ENCODE peak calls at places on chromosomes 13 and 19, in ten cellular contexts. R is cardiac muscle cell; M is SK-N-SH; U is aorta; C is hepatocyte; T is effector memory CD4-positive, alpha-beta T cell; A is transverse colon; Z is tibial nerve; J is heart left ventricle; Y is fibroblast of lung. G is an unnamed sample. For H3K4me1, the result is how much of the 10 kb centered on the place peaks cover.

GRCh38 chr19:18557474-18558201 is at the start of gene KXD1:
- DNase-seq in R (peak), M (peak), U (peak), C (peak), T (peak), A (peak), Z (peak), J (peak), Y (peak), G (peak)

GRCh38 chr19:38929929-38930775 is at the start of gene SARS2:
- DNase-seq in R (peak), M (peak), U (peak), C (peak), T (peak), A (peak), Z (peak), J (peak), Y (peak), G (peak)

GRCh38 chr13:101738336-101738735 is 285.9 kb downstream of the ITGBL1 start:
- DNase-seq in R (no peak), M (no peak), U (no peak), C (no peak), T (no peak), A (no peak), Z (no peak), J (no peak), Y (no peak), G (no peak)

GRCh38 chr19:54517483-54517882 is 14.9 kb downstream of the LAIR2 start:
- DNase-seq in R (peak), M (no peak), U (no peak), C (peak), T (peak), A (peak), Z (no peak), J (peak), Y (peak), G (peak)

GRCh38 chr19:10773969-10774368 is 56.1 kb downstream of the DNM2 start:
- DNase-seq in R (no peak), M (no peak), U (no peak), C (no peak), T (no peak), A (no peak), Z (no peak), J (no peak), Y (no peak), G (no peak)

GRCh38 chr13:106678646-106679045 is 110.7 kb upstream of the ARGLU1 start:
- DNase-seq in R (no peak), M (no peak), U (no peak), C (no peak), T (no peak), A (no peak), Z (no peak), J (no peak), Y (no peak), G (no peak)

GRCh38 chr13:23583491-23583890 is 13.3 kb downstream of the TNFRSF19 start:
- DNase-seq in R (no peak), M (no peak), U (no peak), C (no peak), T (no peak), A (no peak), Z (no peak), J (no peak), Y (no peak), G (no peak)

GRCh38 chr19:23528376-23528775 is 133.1 kb upstream of the ZNF91 start:
- DNase-seq in R (no peak), M (no peak), U (no peak), C (no peak), T (no peak), A (no peak), Z (no peak), J (no peak), Y (no peak), G (no peak)

GRCh38 chr19:13692096-13692495 is 72.2 kb upstream of the MRI1 start:
- DNase-seq in R (no peak), M (no peak), U (no peak), C (no peak), T (no peak), A (no peak), Z (no peak), J (no peak), Y (peak), G (no peak)

GRCh38 chr13:67437246-67437645 is 207.1 kb upstream of the PCDH9 start:
- DNase-seq in R (no peak), M (no peak), U (no peak), C (no peak), T (no peak), A (no peak), Z (no peak), J (no peak), Y (no peak), G (no peak)

GRCh38 chr13:112065521-112065866 is 1.5 kb upstream of the SOX1 start:
- DNase-seq in R (no peak), M (no peak), U (no peak), C (no peak), T (no peak), A (no peak), Z (no peak), J (no peak), Y (no peak), G (no peak)

GRCh38 chr13:21328201-21328600 is 130.9 kb downstream of the ZDHHC20 start:
- DNase-seq in R (peak), M (no peak), U (no peak), C (no peak), T (no peak), A (no peak), Z (no peak), J (no peak), Y (no peak), G (no peak)

GRCh38 chr13:41533266-41533665 is 75.9 kb downstream of the RGCC start:
- DNase-seq in R (no peak), M (no peak), U (no peak), C (no peak), T (no peak), A (no peak), Z (no peak), J (no peak), Y (no peak), G (no peak)

GRCh38 chr13:65260938-65261880 is 1968.9 kb downstream of the PCDH9 start:
- DNase-seq in R (no peak), M (no peak), U (no peak), C (no peak), T (no peak), A (no peak), Z (no peak), J (no peak), Y (no peak), G (no peak)

GRCh38 chr13:107518292-107518691 is 697.0 kb downstream of the LIG4 start:
- DNase-seq in R (peak), M (no peak), U (no peak), C (peak), T (no peak), A (no peak), Z (no peak), J (no peak), Y (peak), G (no peak)

GRCh38 chr13:41813426-41813825 is 147.5 kb downstream of the VWA8 start:
- DNase-seq in R (no peak), M (no peak), U (no peak), C (no peak), T (no peak), A (no peak), Z (no peak), J (no peak), Y (peak), G (no peak)

GRCh38 chr13:99307648-99308339 is 595 bp upstream of the GPR183 start:
- DNase-seq in R (peak), M (no peak), U (no peak), C (peak), T (no peak), A (peak), Z (no peak), J (no peak), Y (peak), G (peak)

GRCh38 chr19:52689804-52690394 is 44.9 kb downstream of the ZNF611 start:
- DNase-seq in R (peak), M (peak), U (peak), C (peak), T (no peak), A (peak), Z (peak), J (peak), Y (no peak), G (peak)

GRCh38 chr13:100363874-100364273 is 224.7 kb downstream of the GGACT start:
- DNase-seq in R (no peak), M (no peak), U (no peak), C (no peak), T (no peak), A (no peak), Z (no peak), J (no peak), Y (peak), G (no peak)

GRCh38 chr13:94232161-94232560 is 247.3 kb downstream of the DCT start:
- DNase-seq in R (no peak), M (no peak), U (no peak), C (no peak), T (no peak), A (no peak), Z (no peak), J (no peak), Y (no peak), G (peak)

GRCh38 chr19:31350693-31351211 is 1.5 kb upstream of the TSHZ3 start:
- DNase-seq in R (peak), M (peak), U (peak), C (peak), T (no peak), A (peak), Z (no peak), J (peak), Y (peak), G (peak)

GRCh38 chr13:48630791-48631190 is 22.9 kb upstream of the CYSLTR2 start:
- DNase-seq in R (no peak), M (no peak), U (no peak), C (no peak), T (no peak), A (no peak), Z (no peak), J (no peak), Y (peak), G (no peak)

GRCh38 chr13:87535911-87536310 is 135.3 kb upstream of the SLITRK5 start:
- DNase-seq in R (no peak), M (no peak), U (no peak), C (no peak), T (no peak), A (no peak), Z (no peak), J (no peak), Y (no peak), G (no peak)

GRCh38 chr19:53294786-53295441 is 27.4 kb upstream of the VN1R4 start:
- DNase-seq in R (no peak), M (no peak), U (no peak), C (no peak), T (no peak), A (no peak), Z (no peak), J (no peak), Y (peak), G (no peak)

GRCh38 chr13:77028202-77028601 is 1.2 kb upstream of the FBXL3 start:
- DNase-seq in R (no peak), M (no peak), U (no peak), C (peak), T (no peak), A (no peak), Z (no peak), J (peak), Y (peak), G (no peak)

GRCh38 chr19:7830272-7830771 is 304 bp downstream of the EVI5L start:
- DNase-seq in R (no peak), M (no peak), U (peak), C (no peak), T (no peak), A (peak), Z (no peak), J (no peak), Y (no peak), G (peak)

GRCh38 chr19:56969726-56970125 is 129.2 kb upstream of the PEG3 start:
- DNase-seq in R (no peak), M (no peak), U (no peak), C (no peak), T (no peak), A (no peak), Z (no peak), J (no peak), Y (no peak), G (no peak)

GRCh38 chr19:31261651-31262331 is 87.4 kb downstream of the TSHZ3 start:
- DNase-seq in R (no peak), M (no peak), U (no peak), C (no peak), T (no peak), A (no peak), Z (no peak), J (no peak), Y (no peak), G (no peak)

GRCh38 chr13:113647351-113648217 is 10.4 kb downstream of the ATP4B start:
- DNase-seq in R (no peak), M (peak), U (peak), C (peak), T (no peak), A (peak), Z (peak), J (peak), Y (peak), G (peak)

GRCh38 chr13:75400775-75401174 is 81.2 kb downstream of the TBC1D4 start:
- DNase-seq in R (no peak), M (no peak), U (no peak), C (no peak), T (no peak), A (no peak), Z (no peak), J (no peak), Y (no peak), G (no peak)

GRCh38 chr19:3642987-3643386 is 16.4 kb upstream of the CACTIN start:
- DNase-seq in R (peak), M (peak), U (no peak), C (no peak), T (no peak), A (no peak), Z (no peak), J (no peak), Y (no peak), G (no peak)

GRCh38 chr19:38559428-38560401 is 58.0 kb downstream of the MAP4K1 start:
- DNase-seq in R (no peak), M (no peak), U (no peak), C (no peak), T (no peak), A (no peak), Z (no peak), J (no peak), Y (peak), G (peak)

GRCh38 chr13:21837841-21838551 is 167.1 kb downstream of the FGF9 start:
- DNase-seq in R (no peak), M (no peak), U (no peak), C (no peak), T (no peak), A (no peak), Z (no peak), J (no peak), Y (no peak), G (no peak)

GRCh38 chr19:46378268-46378667 is 31.4 kb downstream of the PPP5C start:
- DNase-seq in R (no peak), M (no peak), U (no peak), C (peak), T (no peak), A (no peak), Z (no peak), J (no peak), Y (peak), G (no peak)

GRCh38 chr19:54297759-54298305 is 15.1 kb downstream of the LILRA5 start:
- DNase-seq in R (no peak), M (no peak), U (no peak), C (no peak), T (no peak), A (no peak), Z (no peak), J (no peak), Y (no peak), G (no peak)

DNA sequence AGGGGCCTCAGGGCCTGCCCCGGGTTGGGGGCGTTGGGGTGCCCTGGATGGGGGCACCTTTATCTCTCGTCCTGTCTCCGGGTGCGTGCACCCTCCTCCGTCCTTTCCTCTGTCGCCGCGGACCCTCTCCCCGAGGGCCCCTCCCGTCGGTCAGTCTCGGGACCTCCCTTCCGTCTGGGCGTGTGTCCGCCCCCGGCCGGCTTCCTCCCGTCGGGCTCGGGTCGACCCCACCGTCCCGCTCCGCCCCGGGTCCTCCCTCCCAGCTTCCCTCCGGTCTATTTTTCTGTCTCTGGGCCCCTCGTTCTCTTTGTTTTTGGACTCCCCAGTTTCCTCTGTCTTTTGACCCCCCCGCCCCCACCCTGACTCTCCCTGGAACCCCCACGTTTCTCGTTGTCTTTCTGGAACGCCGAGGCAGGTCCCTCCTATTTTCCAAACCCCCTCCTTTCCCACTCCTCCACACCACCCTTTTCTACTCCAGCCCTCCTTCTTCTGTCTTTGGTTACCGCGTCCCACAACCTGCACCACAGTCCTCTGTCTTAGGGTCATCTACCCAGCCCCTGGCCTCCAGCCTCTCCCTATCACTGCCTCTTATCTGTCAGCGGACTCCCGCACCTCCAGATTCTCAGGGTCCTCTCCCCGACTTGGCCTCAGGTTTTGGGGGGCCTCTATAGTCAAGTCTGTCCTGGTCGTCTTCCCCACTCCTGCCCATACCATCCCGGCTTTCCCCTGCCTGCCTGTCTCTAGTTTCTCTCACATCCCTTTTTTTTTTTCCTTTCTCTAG is 757 bp downstream of the EGLN2 start:
- DNase-seq in R (peak), M (peak), U (peak), C (peak), T (no peak), A (no peak), Z (no peak), J (peak), Y (no peak), G (peak)
- H3K4me1 ChIP-seq in R (under half), M (under half), U (under half), C (half or more), T (under half), A (half or more), Z (half or more), J (under half), Y (under half), G (half or more)

GRCh38 chr13:33205804-33206221 is 79.7 kb downstream of the STARD13 start:
- DNase-seq in R (no peak), M (peak), U (no peak), C (no peak), T (no peak), A (no peak), Z (no peak), J (peak), Y (peak), G (no peak)
- H3K27ac ChIP-seq in R (no peak), M (peak), U (peak), C (peak), T (no peak), A (peak), Z (peak), J (peak), Y (peak), G (peak)

GRCh38 chr19:4829001-4829712 is 2.4 kb downstream of the TICAM1 start:
- DNase-seq in R (no peak), M (no peak), U (no peak), C (peak), T (no peak), A (peak), Z (no peak), J (no peak), Y (no peak), G (no peak)
- H3K4me3 ChIP-seq in R (no peak), M (no peak), U (no peak), C (no peak), T (no peak), A (no peak), Z (no peak), J (no peak), Y (no peak), G (no peak)

GRCh38 chr19:16628183-16628983 is at the start of gene MED26:
- DNase-seq in R (peak), M (peak), U (peak), C (peak), T (peak), A (peak), Z (peak), J (peak), Y (peak), G (peak)

GRCh38 chr19:16625183-16625958 is 2.6 kb downstream of the MED26 start:
- DNase-seq in R (no peak), M (no peak), U (no peak), C (no peak), T (no peak), A (no peak), Z (no peak), J (no peak), Y (no peak), G (no peak)

GRCh38 chr19:16627194-16627927 is 643 bp downstream of the MED26 start:
- DNase-seq in R (peak), M (peak), U (peak), C (peak), T (no peak), A (peak), Z (no peak), J (peak), Y (no peak), G (peak)

GRCh38 chr19:16627928-16628182 is 149 bp downstream of the MED26 start:
- DNase-seq in R (no peak), M (no peak), U (no peak), C (no peak), T (no peak), A (no peak), Z (no peak), J (no peak), Y (no peak), G (no peak)

GRCh38 chr19:16626796-16627193 is 1.2 kb downstream of the MED26 start:
- DNase-seq in R (no peak), M (peak), U (no peak), C (peak), T (no peak), A (no peak), Z (no peak), J (no peak), Y (peak), G (no peak)
- H3K4me1 ChIP-seq in R (under half), M (under half), U (under half), C (under half), T (under half), A (under half), Z (half or more), J (under half), Y (under half), G (half or more)

DNA sequence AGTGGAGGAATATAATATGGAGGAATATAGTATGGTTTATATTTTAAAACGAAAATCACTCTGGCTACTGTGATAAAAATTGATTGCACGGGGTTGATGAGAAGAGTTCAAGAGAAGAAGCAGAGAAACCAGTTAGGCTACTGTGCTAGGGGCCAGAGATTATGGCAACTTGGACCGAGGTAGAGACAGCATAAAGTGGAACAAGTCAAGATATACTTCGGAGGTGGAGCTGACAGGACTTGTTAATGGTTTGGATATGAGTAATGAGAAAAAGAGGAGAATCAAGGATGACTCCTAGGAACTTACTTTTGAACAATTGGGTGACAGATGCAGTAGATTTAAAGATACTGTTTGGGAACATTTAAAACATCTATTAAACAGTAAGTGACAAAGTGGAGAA is 6.6 kb upstream of the WDFY2 start:
- DNase-seq in R (no peak), M (no peak), U (no peak), C (no peak), T (no peak), A (no peak), Z (no peak), J (no peak), Y (no peak), G (no peak)
- H3K27ac ChIP-seq in R (no peak), M (no peak), U (no peak), C (no peak), T (no peak), A (no peak), Z (no peak), J (no peak), Y (no peak), G (no peak)

G was measured in lower lobe of right lung.